ENCODE peak calls at places on chromosome 18, in four cellular contexts. Z, X, V and G are unnamed samples.

GRCh38 chr18:79848579-79849327 is 51.0 kb downstream of the KCNG2 start:
- DNase-seq in Z (no peak), X (no peak), V (no peak), G (no peak)

GRCh38 chr18:61127714-61128485 is 205.3 kb upstream of the CDH20 start:
- DNase-seq in Z (no peak), X (no peak), V (no peak), G (no peak)

GRCh38 chr18:32446780-32447179 is 23.9 kb downstream of the GAREM1 start:
- DNase-seq in Z (no peak), X (no peak), V (no peak), G (no peak)

GRCh38 chr18:50726960-50727589 is 92.7 kb downstream of the MRO start:
- DNase-seq in Z (no peak), X (no peak), V (peak), G (no peak)

GRCh38 chr18:5600376-5601071 is 56.7 kb upstream of the EPB41L3 start:
- DNase-seq in Z (no peak), X (no peak), V (no peak), G (no peak)

GRCh38 chr18:31954349-31954748 is 11.4 kb upstream of the TRAPPC8 start:
- DNase-seq in Z (no peak), X (no peak), V (no peak), G (no peak)

GRCh38 chr18:2799369-2799768 is 47.4 kb upstream of the EMILIN2 start:
- DNase-seq in Z (no peak), X (no peak), V (no peak), G (no peak)

GRCh38 chr18:78924301-78925192 is 55.1 kb upstream of the SALL3 start:
- DNase-seq in Z (no peak), X (no peak), V (no peak), G (no peak)

GRCh38 chr18:76499596-76500340 is 4.7 kb upstream of the ZNF516 start:
- DNase-seq in Z (no peak), X (no peak), V (peak), G (no peak)

GRCh38 chr18:71136487-71136886 is 847.6 kb downstream of the SOCS6 start:
- DNase-seq in Z (no peak), X (no peak), V (no peak), G (no peak)

GRCh38 chr18:75070625-75071483 is 138.1 kb downstream of the PTGR3 start:
- DNase-seq in Z (peak), X (peak), V (peak), G (peak)

GRCh38 chr18:44246001-44246400 is 434.7 kb upstream of the SETBP1 start:
- DNase-seq in Z (no peak), X (no peak), V (no peak), G (no peak)

GRCh38 chr18:48743046-48743445 is 204.2 kb downstream of the CTIF start:
- DNase-seq in Z (no peak), X (no peak), V (no peak), G (no peak)

GRCh38 chr18:49628119-49628518 is 66.3 kb downstream of the LIPG start:
- DNase-seq in Z (no peak), X (no peak), V (no peak), G (no peak)

GRCh38 chr18:54269924-54270844 is 867 bp downstream of the POLI start:
- DNase-seq in Z (peak), X (peak), V (peak), G (no peak)

GRCh38 chr18:76412010-76412817 is 82.8 kb downstream of the ZNF516 start:
- DNase-seq in Z (no peak), X (no peak), V (no peak), G (no peak)

GRCh38 chr18:12606592-12607315 is 51.2 kb downstream of the SPIRE1 start:
- DNase-seq in Z (no peak), X (no peak), V (no peak), G (peak)

GRCh38 chr18:48052845-48053244 is 122.4 kb upstream of the SMAD2 start:
- DNase-seq in Z (no peak), X (no peak), V (no peak), G (no peak)

GRCh38 chr18:25875574-25875973 is 214.8 kb downstream of the SS18 start:
- DNase-seq in Z (no peak), X (no peak), V (no peak), G (no peak)

GRCh38 chr18:32888311-32888710 is 115.5 kb upstream of the KLHL14 start:
- DNase-seq in Z (no peak), X (no peak), V (no peak), G (no peak)

GRCh38 chr18:9868857-9869712 is 16.7 kb upstream of the TXNDC2 start:
- DNase-seq in Z (no peak), X (no peak), V (no peak), G (no peak)

GRCh38 chr18:41378628-41379027 is 576.4 kb upstream of the PIK3C3 start:
- DNase-seq in Z (no peak), X (no peak), V (no peak), G (peak)

GRCh38 chr18:48857023-48857694 is 93.6 kb downstream of the SMAD7 start:
- DNase-seq in Z (no peak), X (no peak), V (no peak), G (no peak)

GRCh38 chr18:79396431-79397287 is 929 bp downstream of the NFATC1 start:
- DNase-seq in Z (no peak), X (peak), V (peak), G (no peak)

GRCh38 chr18:61840324-61840723 is 52.5 kb downstream of the RNF152 start:
- DNase-seq in Z (no peak), X (no peak), V (no peak), G (no peak)

GRCh38 chr18:44716697-44717163 is 36.0 kb downstream of the SETBP1 start:
- DNase-seq in Z (no peak), X (no peak), V (peak), G (no peak)

GRCh38 chr18:8721094-8721669 is 15.8 kb downstream of the MTCL1 start:
- DNase-seq in Z (no peak), X (no peak), V (no peak), G (no peak)

GRCh38 chr18:75141734-75142133 is 67.2 kb downstream of the PTGR3 start:
- DNase-seq in Z (no peak), X (no peak), V (no peak), G (no peak)